ENCODE peak calls at places on chromosomes 13 and 19, in seven cellular contexts. S, Z, L, C, U, V and J are unnamed samples.

GRCh38 chr19:18776736-18777135 is 14.4 kb downstream of the COMP start:
- DNase-seq in S (peak), Z (no peak), L (no peak), C (no peak), U (no peak), V (no peak), J (no peak)

GRCh38 chr19:6066661-6067646 is 43.3 kb downstream of the RFX2 start:
- DNase-seq in S (peak), Z (peak), L (peak), C (peak), U (no peak), V (no peak), J (peak)

GRCh38 chr13:44750618-44751017 is 174.5 kb upstream of the TSC22D1 start:
- DNase-seq in S (no peak), Z (no peak), L (no peak), C (no peak), U (no peak), V (no peak), J (no peak)

GRCh38 chr13:24161010-24161775 is 673 bp downstream of the SPATA13 start:
- DNase-seq in S (peak), Z (no peak), L (peak), C (no peak), U (peak), V (peak), J (no peak)

GRCh38 chr13:27170521-27171243 is 929 bp downstream of the USP12 start:
- DNase-seq in S (peak), Z (no peak), L (peak), C (no peak), U (peak), V (no peak), J (no peak)

GRCh38 chr13:28392428-28392827 is 102.5 kb downstream of the FLT1 start:
- DNase-seq in S (no peak), Z (no peak), L (no peak), C (no peak), U (no peak), V (no peak), J (no peak)

GRCh38 chr19:54390942-54391577 is 24.2 kb upstream of the TTYH1 start:
- DNase-seq in S (peak), Z (peak), L (peak), C (peak), U (peak), V (peak), J (no peak)

GRCh38 chr13:24680258-24680920 is at the start of gene ATP12A:
- DNase-seq in S (no peak), Z (no peak), L (peak), C (no peak), U (peak), V (peak), J (no peak)

GRCh38 chr13:40528881-40529280 is 137.6 kb downstream of the FOXO1 start:
- DNase-seq in S (peak), Z (no peak), L (no peak), C (no peak), U (no peak), V (no peak), J (no peak)

GRCh38 chr19:39140594-39140993 is 15.0 kb downstream of the PAK4 start:
- DNase-seq in S (no peak), Z (no peak), L (no peak), C (no peak), U (no peak), V (no peak), J (no peak)

GRCh38 chr19:56167064-56167578 is 8.7 kb upstream of the GALP start:
- DNase-seq in S (no peak), Z (no peak), L (peak), C (no peak), U (no peak), V (no peak), J (no peak)

GRCh38 chr13:32036131-32036695 is 4.6 kb downstream of the FRY start:
- DNase-seq in S (no peak), Z (no peak), L (no peak), C (no peak), U (no peak), V (no peak), J (no peak)

GRCh38 chr13:60329221-60329983 is 67.6 kb upstream of the TDRD3 start:
- DNase-seq in S (peak), Z (peak), L (peak), C (no peak), U (no peak), V (peak), J (peak)

GRCh38 chr19:16566161-16566560 is 6.1 kb downstream of the SLC35E1 start:
- DNase-seq in S (no peak), Z (no peak), L (no peak), C (no peak), U (peak), V (no peak), J (no peak)

GRCh38 chr13:96284971-96285370 is 195.1 kb downstream of the HS6ST3 start:
- DNase-seq in S (no peak), Z (no peak), L (no peak), C (no peak), U (no peak), V (no peak), J (no peak)

GRCh38 chr19:37304190-37304883 is 66.6 kb upstream of the ZNF527 start:
- DNase-seq in S (no peak), Z (no peak), L (no peak), C (peak), U (no peak), V (no peak), J (no peak)

GRCh38 chr19:5002143-5002542 is 33.2 kb downstream of the KDM4B start:
- DNase-seq in S (peak), Z (no peak), L (peak), C (no peak), U (no peak), V (no peak), J (no peak)

GRCh38 chr13:79404361-79404760 is 1.7 kb downstream of the RBM26 start:
- DNase-seq in S (no peak), Z (no peak), L (peak), C (no peak), U (no peak), V (peak), J (no peak)

GRCh38 chr13:64924401-64924800 is 2305.7 kb downstream of the PCDH9 start:
- DNase-seq in S (no peak), Z (no peak), L (no peak), C (no peak), U (no peak), V (no peak), J (no peak)

GRCh38 chr19:54427586-54427985 is 12.3 kb downstream of the TTYH1 start:
- DNase-seq in S (no peak), Z (no peak), L (no peak), C (no peak), U (no peak), V (no peak), J (no peak)

GRCh38 chr19:1494115-1494815 is 3.3 kb downstream of the REEP6 start:
- DNase-seq in S (no peak), Z (no peak), L (no peak), C (no peak), U (no peak), V (no peak), J (no peak)

GRCh38 chr19:17328517-17329060 is 6.1 kb downstream of the ANO8 start:
- DNase-seq in S (no peak), Z (no peak), L (no peak), C (no peak), U (peak), V (no peak), J (no peak)

GRCh38 chr13:95392597-95392996 is 91.3 kb upstream of the ABCC4 start:
- DNase-seq in S (no peak), Z (no peak), L (no peak), C (no peak), U (no peak), V (no peak), J (no peak)

GRCh38 chr13:71773534-71773933 is 93.5 kb downstream of the DACH1 start:
- DNase-seq in S (no peak), Z (no peak), L (no peak), C (no peak), U (no peak), V (no peak), J (no peak)

GRCh38 chr19:44571830-44572661 is 41.3 kb upstream of the IGSF23 start:
- DNase-seq in S (no peak), Z (no peak), L (no peak), C (no peak), U (no peak), V (no peak), J (no peak)

GRCh38 chr13:72457151-72457550 is 270.3 kb downstream of the MZT1 start:
- DNase-seq in S (no peak), Z (no peak), L (no peak), C (no peak), U (no peak), V (no peak), J (no peak)

GRCh38 chr19:17415107-17415506 is 4.7 kb upstream of the MVB12A start:
- DNase-seq in S (no peak), Z (no peak), L (no peak), C (no peak), U (no peak), V (no peak), J (no peak)

GRCh38 chr13:22121340-22121739 is 450.5 kb downstream of the FGF9 start:
- DNase-seq in S (no peak), Z (no peak), L (no peak), C (no peak), U (no peak), V (peak), J (no peak)

GRCh38 chr19:47095707-47096704 is 17.6 kb downstream of the ZC3H4 start:
- DNase-seq in S (no peak), Z (peak), L (no peak), C (no peak), U (no peak), V (no peak), J (no peak)

GRCh38 chr19:17379221-17379631 is 2.1 kb upstream of the PLVAP start:
- DNase-seq in S (no peak), Z (no peak), L (no peak), C (no peak), U (no peak), V (no peak), J (no peak)